ENCODE peak calls at places on chromosomes 7 and 10, in five cellular contexts. T is AG04450, U is hepatocyte, X is WERI-Rb-1, W is thoracic aorta. D is an unnamed sample. For H3K9me3, the result is how much of the 10 kb centered on the place peaks cover.

GRCh38 chr10:131931981-131932380 is 31.2 kb downstream of the PPP2R2D start:
- DNase-seq in T (no peak), X (no peak), W (no peak), U (no peak), D (no peak)

GRCh38 chr10:32961892-32962369 is 3.9 kb upstream of the ITGB1 start:
- DNase-seq in X (no peak), W (peak), T (peak), U (peak), D (no peak)

GRCh38 chr10:43737003-43737402 is 88.3 kb upstream of the ZNF32 start:
- DNase-seq in T (no peak), W (no peak), X (no peak), U (no peak), D (no peak)

GRCh38 chr10:73386583-73386982 is 27.3 kb downstream of the ANXA7 start:
- DNase-seq in U (no peak), W (no peak), X (no peak), T (no peak), D (no peak)

GRCh38 chr10:470339-471003 is 219.0 kb downstream of the DIP2C start:
- DNase-seq in T (no peak), W (no peak), U (no peak), X (no peak), D (no peak)

GRCh38 chr10:76191371-76191770 is 759.9 kb downstream of the LRMDA start:
- DNase-seq in X (no peak), U (no peak), T (no peak), W (no peak), D (peak)

GRCh38 chr7:33563010-33563409 is 342.3 kb upstream of the BMPER start:
- DNase-seq in W (no peak), T (no peak), X (no peak), U (no peak), D (no peak)

GRCh38 chr7:73448609-73449008 is 15.0 kb downstream of the FZD9 start:
- DNase-seq in W (no peak), T (no peak), X (no peak), U (no peak), D (no peak)

GRCh38 chr7:128755816-128756476 is 16.8 kb downstream of the CALU start:
- DNase-seq in T (peak), U (no peak), X (no peak), W (no peak), D (no peak)

GRCh38 chr10:80163741-80164341 is 31.3 kb downstream of the PLAC9 start:
- DNase-seq in U (no peak), W (no peak), X (no peak), T (peak), D (no peak)

GRCh38 chr10:118290471-118290995 is 51.6 kb downstream of the FAM204A start:
- DNase-seq in W (no peak), T (no peak), U (no peak), X (no peak), D (no peak)

GRCh38 chr7:92808006-92808405 is 28.4 kb downstream of the CDK6 start:
- DNase-seq in U (no peak), X (no peak), W (no peak), T (no peak), D (no peak)

GRCh38 chr7:10121641-10122040 is 852.0 kb upstream of the PHF14 start:
- DNase-seq in X (no peak), T (no peak), W (no peak), U (no peak), D (no peak)

GRCh38 chr10:21624951-21625350 is 90.9 kb downstream of the MLLT10 start:
- DNase-seq in T (no peak), W (no peak), X (no peak), U (no peak), D (no peak)

GRCh38 chr7:33764752-33765451 is 140.4 kb upstream of the BMPER start:
- DNase-seq in T (no peak), X (no peak), W (no peak), U (peak), D (peak)

GRCh38 chr10:79904671-79905321 is 44.1 kb downstream of the SFTPD start:
- DNase-seq in X (peak), W (no peak), T (no peak), U (peak), D (no peak)

GRCh38 chr7:143419880-143420279 is 11.2 kb upstream of the EPHA1 start:
- DNase-seq in T (no peak), X (no peak), W (no peak), U (peak), D (no peak)

GRCh38 chr7:128940494-128941322 is 3.0 kb downstream of the IRF5 start:
- DNase-seq in T (no peak), U (no peak), W (no peak), X (no peak), D (no peak)

GRCh38 chr7:141660259-141660658 is 41.7 kb downstream of the DENND11 start:
- DNase-seq in U (no peak), W (no peak), X (no peak), T (no peak), D (no peak)

GRCh38 chr7:27245798-27246691 is 3.4 kb downstream of the EVX1 start:
- DNase-seq in T (no peak), X (no peak), W (no peak), U (no peak), D (no peak)

GRCh38 chr7:27871086-27871485 is 131.1 kb downstream of the TAX1BP1 start:
- DNase-seq in T (no peak), U (no peak), X (no peak), W (no peak), D (no peak)

GRCh38 chr7:151249732-151250072 is 1.2 kb upstream of the SMARCD3 start:
- DNase-seq in W (no peak), T (no peak), X (peak), U (peak), D (no peak)

GRCh38 chr10:2874963-2875362 is 192.4 kb upstream of the PFKP start:
- DNase-seq in X (no peak), W (no peak), U (no peak), T (no peak), D (no peak)

GRCh38 chr7:108094375-108094774 is 35.8 kb downstream of the LAMB4 start:
- DNase-seq in U (no peak), T (no peak), X (no peak), W (no peak), D (no peak)

GRCh38 chr10:89327803-89328441 is at the start of gene IFIT3:
- DNase-seq in W (no peak), U (peak), T (peak), X (no peak), D (no peak)

GRCh38 chr7:93015193-93016084 is 102.3 kb downstream of the SAMD9 start:
- DNase-seq in X (no peak), U (peak), T (no peak), W (no peak), D (no peak)

GRCh38 chr10:6542999-6543430 is 37.1 kb downstream of the PRKCQ start:
- DNase-seq in U (no peak), T (no peak), W (no peak), X (no peak), D (no peak)

GRCh38 chr10:61108880-61109279 is 164.9 kb upstream of the RHOBTB1 start:
- DNase-seq in U (no peak), X (no peak), W (no peak), T (no peak), D (peak)

GRCh38 chr10:91117496-91117895 is 103.0 kb upstream of the PCGF5 start:
- DNase-seq in W (no peak), T (no peak), X (no peak), U (no peak), D (no peak)

GRCh38 chr10:103820101-103821062 is 35.0 kb downstream of the SH3PXD2A start:
- DNase-seq in W (no peak), U (no peak), T (no peak), X (no peak), D (no peak)

GRCh38 chr10:113961261-113961938 is 82.3 kb upstream of the ADRB1 start:
- DNase-seq in X (no peak), T (no peak), U (peak), W (no peak), D (no peak)

GRCh38 chr10:113958631-113959382 is 84.9 kb upstream of the ADRB1 start:
- DNase-seq in U (peak), T (peak), W (no peak), X (no peak), D (peak)

GRCh38 chr10:113957013-113957412 is 86.7 kb upstream of the ADRB1 start:
- DNase-seq in X (no peak), U (peak), T (peak), W (no peak), D (no peak)

GRCh38 chr10:113959383-113959760 is 84.3 kb upstream of the ADRB1 start:
- DNase-seq in X (no peak), T (no peak), W (no peak), U (peak), D (no peak)

DNA sequence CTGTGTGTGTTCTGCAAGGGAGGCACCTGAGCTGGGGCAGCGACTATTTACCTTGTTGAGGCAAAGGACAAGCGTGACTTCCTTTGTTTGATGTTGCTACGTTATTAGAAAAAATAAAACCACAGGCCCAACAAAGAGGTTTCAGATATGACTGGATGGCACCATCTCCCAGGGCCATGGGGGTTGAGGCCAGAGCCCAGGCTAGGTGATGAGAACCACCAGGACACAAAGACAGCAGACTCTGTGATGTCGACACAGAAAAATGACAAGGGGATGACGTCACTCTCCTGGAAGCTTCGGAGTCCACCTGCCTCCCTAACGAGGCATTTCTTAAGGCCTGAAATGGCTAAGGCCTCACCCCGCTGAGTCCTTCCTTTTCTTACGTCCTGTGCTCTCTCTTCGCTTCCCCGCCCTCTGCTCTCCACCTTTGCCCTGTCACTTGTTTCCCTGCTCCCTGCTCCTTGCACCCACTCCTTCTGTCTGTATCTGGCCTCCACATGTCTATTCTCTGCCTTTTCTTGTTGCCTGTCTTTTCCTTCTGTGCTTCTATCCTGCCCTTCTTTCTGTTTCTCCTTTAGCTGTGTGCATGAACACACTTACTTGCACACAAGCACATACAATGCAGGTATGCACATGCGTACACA is 82.9 kb upstream of the ADRB1 start:
- DNase-seq in W (no peak), U (peak), X (no peak), T (no peak), D (peak)
- H3K9me3 ChIP-seq in W (under half), U (under half), X (under half), T (under half), D (under half)

GRCh38 chr7:46485481-46486065 is 564.5 kb upstream of the IGFBP3 start:
- DNase-seq in T (peak), W (no peak), U (no peak), X (no peak), D (no peak)
- TF ChIP-seq CTCF in T (peak), W (no peak), U (no peak), X (no peak), D (no peak)

GRCh38 chr7:157780312-157780711 is 443.5 kb downstream of the DNAJB6 start:
- DNase-seq in T (no peak), X (no peak), W (no peak), U (no peak), D (no peak)

GRCh38 chr7:157782041-157782440 is 445.2 kb downstream of the DNAJB6 start:
- DNase-seq in T (no peak), U (no peak), W (no peak), X (no peak), D (no peak)

GRCh38 chr7:157775560-157776332 is 438.9 kb downstream of the DNAJB6 start:
- DNase-seq in X (no peak), W (no peak), U (no peak), T (no peak), D (no peak)

GRCh38 chr7:157780721-157781120 is 443.9 kb downstream of the DNAJB6 start:
- DNase-seq in T (no peak), U (no peak), X (no peak), W (no peak), D (no peak)

GRCh38 chr7:157779206-157779605 is 442.4 kb downstream of the DNAJB6 start:
- DNase-seq in T (no peak), U (no peak), W (no peak), X (no peak), D (no peak)
- H3K9me3 ChIP-seq in T (half or more), U (under half), W (under half), X (under half), D (under half)

GRCh38 chr10:110219884-110220283 is 12.5 kb downstream of the MXI1 start:
- DNase-seq in X (no peak), W (no peak), T (no peak), U (no peak), D (no peak)
- TF ChIP-seq CTCF in X (no peak), W (no peak), T (no peak), U (no peak), D (no peak)

GRCh38 chr7:63071396-63071795 is 927.3 kb upstream of the ZNF722 start:
- DNase-seq in W (no peak), T (no peak), X (no peak), U (no peak), D (no peak)

GRCh38 chr7:63071920-63072319 is 926.7 kb upstream of the ZNF722 start:
- DNase-seq in X (no peak), W (no peak), U (no peak), T (no peak), D (no peak)

GRCh38 chr7:63072806-63073205 is 925.8 kb upstream of the ZNF722 start:
- DNase-seq in U (no peak), X (no peak), T (no peak), W (no peak), D (no peak)

GRCh38 chr7:63073286-63073685 is 925.4 kb upstream of the ZNF722 start:
- DNase-seq in U (no peak), T (no peak), W (no peak), X (no peak), D (no peak)

GRCh38 chr7:63070696-63071095 is 928.0 kb upstream of the ZNF722 start:
- DNase-seq in T (no peak), U (no peak), W (no peak), X (no peak), D (no peak)
- H3K9me3 ChIP-seq in T (half or more), U (under half), W (under half), X (under half), D (under half)

DNA sequence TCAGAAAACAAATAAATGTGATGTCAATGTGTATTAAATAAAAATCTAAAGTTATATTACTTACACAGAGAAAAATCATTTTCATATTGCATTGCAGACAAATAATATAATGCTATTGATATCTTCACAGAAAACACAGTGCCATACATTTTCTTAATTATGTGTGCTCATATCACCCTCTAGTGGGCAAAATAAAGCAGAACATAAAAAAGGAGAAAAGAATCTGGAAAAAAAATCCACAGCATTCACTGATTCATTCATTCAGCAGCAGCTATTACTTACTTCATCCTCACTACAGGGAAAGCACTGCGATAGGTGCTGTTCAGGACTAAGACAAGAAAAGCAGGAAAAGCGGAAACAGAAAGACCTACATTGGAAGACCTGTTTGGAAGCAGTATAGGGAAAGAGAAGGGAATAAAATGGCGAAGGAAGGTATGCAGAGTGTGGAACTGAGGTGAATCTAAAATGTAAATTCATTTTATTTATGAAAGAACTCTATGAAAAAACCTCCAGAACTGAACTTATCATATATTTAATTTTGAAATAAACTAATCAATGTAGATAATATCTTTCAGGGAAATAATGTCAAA is 73.2 kb downstream of the POT1 start:
- DNase-seq in X (no peak), U (peak), T (peak), W (no peak), D (no peak)
- TF ChIP-seq CTCF in X (no peak), U (peak), T (peak), W (peak), D (peak)

D was measured in Caco-2.